ENCODE peak calls at places on chromosome 3, in seven cellular contexts. P is astrocyte of the spinal cord; I is neural crest cell; D is CD8-positive, alpha-beta T cell; A is natural killer cell; N is left lung; K is mucosa of descending colon. S is an unnamed sample.

GRCh38 chr3:68070186-68070585 is 415.8 kb upstream of the SUCLG2 start:
- DNase-seq in P (no peak), I (no peak), D (no peak), A (no peak), N (no peak), K (no peak), S (no peak)

GRCh38 chr3:111667621-111668239 is 72.6 kb upstream of the ZBED2 start:
- DNase-seq in P (peak; percentile 22), I (no peak), D (peak; percentile 35), A (peak; percentile 46), N (no peak), K (peak; percentile 35), S (peak; percentile 83)

GRCh38 chr3:153927107-153927506 is 194.1 kb upstream of the ARHGEF26 start:
- DNase-seq in P (peak; percentile 56), I (no peak), D (no peak), A (no peak), N (no peak), K (no peak), S (no peak)

GRCh38 chr3:144810150-144810549 is 838.5 kb downstream of the DIPK2A start:
- DNase-seq in P (no peak), I (no peak), D (no peak), A (no peak), N (no peak), K (no peak), S (no peak)

GRCh38 chr3:48039487-48040190 is 23.4 kb upstream of the MAP4 start:
- DNase-seq in P (peak; percentile 83), I (no peak), D (no peak), A (no peak), N (no peak), K (no peak), S (no peak)

GRCh38 chr3:54121404-54122045 is 827 bp upstream of the CACNA2D3 start:
- DNase-seq in P (no peak), I (peak; percentile 18), D (no peak), A (no peak), N (peak; percentile 78), K (no peak), S (no peak)

GRCh38 chr3:148790841-148791240 is 36.8 kb upstream of the CPB1 start:
- DNase-seq in P (peak; percentile 60), I (no peak), D (no peak), A (no peak), N (no peak), K (no peak), S (no peak)

GRCh38 chr3:52534281-52535183 is 875 bp upstream of the NT5DC2 start:
- DNase-seq in P (peak; percentile 38), I (peak; percentile 23), D (no peak), A (peak; percentile 14), N (peak; percentile 83), K (peak; percentile 49), S (no peak)

GRCh38 chr3:186529204-186529999 is 14.8 kb downstream of the CRYGS start:
- DNase-seq in P (no peak), I (no peak), D (no peak), A (no peak), N (no peak), K (no peak), S (no peak)

GRCh38 chr3:21356402-21356801 is 394.6 kb downstream of the ZNF385D start:
- DNase-seq in P (no peak), I (no peak), D (no peak), A (no peak), N (no peak), K (no peak), S (no peak)

GRCh38 chr3:73206006-73206405 is 144.5 kb downstream of the EBLN2 start:
- DNase-seq in P (no peak), I (no peak), D (no peak), A (no peak), N (no peak), K (no peak), S (no peak)

GRCh38 chr3:83514130-83514914 is 1444.5 kb upstream of the CADM2 start:
- DNase-seq in P (peak; percentile 49), I (no peak), D (no peak), A (no peak), N (no peak), K (no peak), S (no peak)

GRCh38 chr3:86840814-86841213 is 150.1 kb downstream of the VGLL3 start:
- DNase-seq in P (no peak), I (no peak), D (no peak), A (no peak), N (no peak), K (no peak), S (no peak)

GRCh38 chr3:32239638-32240550 is 1.4 kb downstream of the CMTM8 start:
- DNase-seq in P (peak; percentile 40), I (peak; percentile 6), D (no peak), A (no peak), N (no peak), K (no peak), S (no peak)

GRCh38 chr3:124764746-124765145 is 34.5 kb downstream of the UMPS start:
- DNase-seq in P (no peak), I (no peak), D (no peak), A (no peak), N (no peak), K (no peak), S (no peak)

GRCh38 chr3:24493951-24494615 is 567 bp downstream of the THRB start:
- DNase-seq in P (no peak), I (peak; percentile 16), D (no peak), A (no peak), N (peak; percentile 86), K (peak; percentile 79), S (peak; percentile 52)

GRCh38 chr3:54882114-54882833 is 45.6 kb downstream of the LRTM1 start:
- DNase-seq in P (peak; percentile 97), I (no peak), D (no peak), A (no peak), N (no peak), K (no peak), S (no peak)

GRCh38 chr3:190883973-190884832 is 21.7 kb upstream of the GMNC start:
- DNase-seq in P (peak; percentile 73), I (peak; percentile 43), D (no peak), A (no peak), N (no peak), K (no peak), S (no peak)

GRCh38 chr3:61093364-61093763 is 157.9 kb downstream of the FHIT start:
- DNase-seq in P (no peak), I (no peak), D (no peak), A (no peak), N (no peak), K (no peak), S (no peak)

GRCh38 chr3:14253022-14253761 is 74.6 kb downstream of the LSM3 start:
- DNase-seq in P (no peak), I (no peak), D (no peak), A (no peak), N (no peak), K (no peak), S (no peak)

GRCh38 chr3:186132487-186132886 is 23.6 kb upstream of the ETV5 start:
- DNase-seq in P (no peak), I (no peak), D (no peak), A (no peak), N (no peak), K (no peak), S (no peak)

GRCh38 chr3:30344288-30344687 is 262.1 kb upstream of the TGFBR2 start:
- DNase-seq in P (no peak), I (no peak), D (no peak), A (no peak), N (no peak), K (no peak), S (no peak)

DNA sequence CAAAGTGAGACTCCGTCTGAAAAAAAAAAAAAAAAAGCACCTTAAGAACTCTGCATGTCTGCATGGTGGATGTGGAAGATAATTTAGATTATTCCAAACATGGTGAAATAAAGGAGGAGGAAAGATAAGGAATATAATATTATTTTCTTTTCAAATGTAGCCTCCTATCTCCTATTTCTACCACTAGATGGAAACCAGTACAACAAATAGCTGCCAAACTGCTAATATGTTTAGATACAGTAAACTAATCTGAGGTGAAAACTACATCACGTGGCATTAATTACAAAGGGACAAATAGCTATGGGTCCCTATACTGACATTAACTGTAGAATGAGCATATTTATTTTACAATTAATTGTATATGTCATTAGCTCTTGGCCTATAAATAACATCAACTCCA is 197.8 kb downstream of the TBC1D5 start:
- DNase-seq in P (peak; percentile 6), I (no peak), D (no peak), A (no peak), N (no peak), K (no peak), S (no peak)
- TF ChIP-seq CTCF in P (peak; percentile 34), I (peak; percentile 25), D (no peak), A (no peak), N (no peak), K (no peak), S (no peak)

GRCh38 chr3:8669019-8669418 is 24.4 kb upstream of the SSUH2 start:
- DNase-seq in P (no peak), I (no peak), D (no peak), A (no peak), N (no peak), K (no peak), S (no peak)
- TF ChIP-seq CTCF in P (no peak), I (peak; percentile 42), D (no peak), A (no peak), N (no peak), K (no peak), S (no peak)

DNA sequence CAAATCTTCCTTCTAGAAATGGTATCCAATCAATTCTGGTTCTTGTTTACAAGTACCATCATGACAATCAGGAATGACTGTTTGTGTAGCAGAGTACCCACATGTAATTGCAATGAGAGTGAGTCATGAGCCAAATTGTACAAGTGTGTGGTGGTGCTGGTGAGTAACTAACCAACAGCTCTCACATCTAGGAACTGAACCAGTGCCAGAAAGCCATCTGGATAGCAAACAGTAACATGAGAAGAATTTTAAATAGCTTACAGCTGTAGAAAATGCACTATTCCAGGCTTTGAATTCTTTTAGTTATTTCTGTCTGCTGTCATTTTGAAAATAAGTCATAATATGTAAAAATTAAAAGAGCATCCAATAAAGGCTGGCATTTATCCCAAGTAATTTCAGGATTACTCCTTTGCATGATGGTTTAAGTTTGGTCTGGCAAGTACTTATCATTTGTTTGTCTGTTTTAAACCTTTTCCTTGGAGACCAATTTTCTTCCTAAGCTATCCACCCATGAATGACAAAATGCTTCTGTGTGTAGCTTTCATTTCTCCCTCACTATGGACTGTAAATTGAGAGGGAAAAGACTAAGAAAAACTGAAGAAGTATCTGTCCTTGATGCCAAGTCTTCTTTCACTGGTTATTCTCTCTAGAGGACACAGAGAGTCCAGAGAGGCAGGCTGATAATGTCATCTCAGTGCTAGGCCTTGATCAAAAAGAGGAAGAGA is 60.0 kb downstream of the PIK3CB start:
- DNase-seq in P (peak; percentile 99), I (no peak), D (no peak), A (no peak), N (no peak), K (no peak), S (peak; percentile 67)
- TF ChIP-seq CTCF in P (no peak), I (no peak), D (no peak), A (no peak), N (no peak), K (no peak), S (no peak)

DNA sequence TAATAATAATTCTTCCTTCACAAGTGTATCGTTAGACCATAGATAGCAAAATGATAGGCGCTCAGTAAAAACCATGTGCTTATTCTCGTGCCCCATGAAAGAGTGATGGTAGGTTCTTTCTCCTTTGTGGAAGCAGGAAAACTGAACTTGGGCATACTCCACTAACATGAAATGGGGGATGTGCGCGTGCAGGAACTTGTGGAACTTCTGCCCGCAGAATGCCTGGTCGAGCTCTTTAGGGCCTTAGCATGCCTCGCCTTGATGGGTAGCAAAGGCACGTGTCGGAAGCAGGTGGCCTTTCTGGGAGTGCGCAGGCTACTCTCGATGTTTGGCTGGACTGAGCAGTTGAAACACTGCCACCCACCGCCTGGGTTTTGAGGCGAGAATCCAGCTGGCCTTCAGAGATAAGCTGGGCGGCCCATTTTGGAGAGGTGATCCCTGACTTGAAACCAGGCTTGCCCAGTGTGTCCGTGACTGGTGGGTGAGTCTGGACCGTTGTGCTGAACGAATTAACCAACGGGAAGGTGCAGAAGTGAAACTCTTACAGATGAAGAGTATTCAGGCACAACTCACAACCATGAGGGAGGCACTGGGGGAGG is 821 bp downstream of the PCCB start:
- DNase-seq in P (peak; percentile 53), I (peak; percentile 3), D (no peak), A (peak; percentile 21), N (peak; percentile 80), K (peak; percentile 64), S (peak; percentile 47)
- TF ChIP-seq CTCF in P (peak; percentile 32), I (no peak), D (no peak), A (no peak), N (no peak), K (no peak), S (no peak)